ENCODE peak calls at places on chromosomes 6 and 20, in nine cellular contexts. T, G, W, V, F, E, X, R and I are unnamed samples.
A peak's percentile ranks its signal among the peaks of the same experiment; 100 is the strongest.

GRCh38 chr6:37171141-37171969 is 1.4 kb downstream of the PIM1 start:
- DNase-seq in G (no peak), W (no peak), F (peak; percentile 20), V (peak; percentile 64), X (peak; percentile 54), R (peak; percentile 51), T (peak; percentile 61), E (no peak), I (peak; percentile 52)

GRCh38 chr6:148169701-148170100 is 172.9 kb upstream of the SASH1 start:
- DNase-seq in V (no peak), R (no peak), G (no peak), W (no peak), F (no peak), E (no peak), X (no peak), T (no peak), I (no peak)

GRCh38 chr6:123117145-123117908 is 121.3 kb downstream of the CLVS2 start:
- DNase-seq in E (no peak), X (no peak), T (no peak), F (no peak), R (no peak), W (no peak), G (no peak), V (no peak), I (no peak)

GRCh38 chr20:61587910-61588309 is 335.8 kb downstream of the CDH4 start:
- DNase-seq in V (no peak), E (no peak), X (no peak), T (no peak), G (no peak), W (no peak), F (no peak), R (no peak), I (no peak)

GRCh38 chr20:64138276-64138815 is 25.9 kb upstream of the MYT1 start:
- DNase-seq in G (no peak), R (no peak), W (no peak), X (no peak), E (no peak), V (no peak), T (no peak), F (no peak), I (no peak)

GRCh38 chr6:143332153-143332845 is 118.2 kb downstream of the ADAT2 start:
- DNase-seq in V (no peak), T (no peak), E (peak; percentile 61), R (no peak), X (no peak), W (no peak), G (no peak), F (no peak), I (no peak)

GRCh38 chr20:35739294-35740163 is 2.5 kb downstream of the RBM39 start:
- DNase-seq in F (no peak), X (peak; percentile 66), E (no peak), R (no peak), V (peak; percentile 62), W (no peak), T (no peak), G (no peak), I (peak; percentile 41)

GRCh38 chr6:5569491-5569890 is 308.2 kb downstream of the FARS2 start:
- DNase-seq in W (no peak), E (no peak), V (peak; percentile 44), F (no peak), R (peak; percentile 7), X (no peak), T (no peak), G (no peak), I (peak; percentile 74)

GRCh38 chr6:20533746-20534294 is 437 bp upstream of the CDKAL1 start:
- DNase-seq in R (no peak), G (no peak), X (no peak), E (no peak), W (no peak), T (no peak), V (no peak), F (no peak), I (no peak)

GRCh38 chr6:19311786-19312185 is 525.4 kb upstream of the ID4 start:
- DNase-seq in E (peak; percentile 58), R (no peak), X (no peak), T (no peak), F (no peak), G (no peak), W (no peak), V (no peak), I (no peak)

GRCh38 chr6:23522751-23523527 is 603.1 kb upstream of the NRSN1 start:
- DNase-seq in R (no peak), V (no peak), X (no peak), W (no peak), F (no peak), G (no peak), E (peak; percentile 87), T (no peak), I (no peak)

GRCh38 chr20:60572991-60573390 is 614.8 kb downstream of the CDH26 start:
- DNase-seq in X (no peak), F (no peak), T (no peak), E (no peak), W (no peak), R (no peak), V (no peak), G (no peak), I (no peak)

GRCh38 chr6:3895303-3895635 is 46.1 kb downstream of the FAM50B start:
- DNase-seq in V (no peak), R (no peak), W (no peak), G (no peak), F (no peak), T (no peak), E (no peak), X (no peak), I (no peak)

GRCh38 chr6:27668442-27669275 is 195.8 kb upstream of the ZNF184 start:
- DNase-seq in G (no peak), T (peak; percentile 62), V (peak; percentile 59), F (no peak), E (peak; percentile 72), R (peak; percentile 92), X (peak; percentile 81), W (peak; percentile 82), I (peak; percentile 74)

GRCh38 chr6:120122401-120122800 is 772.8 kb upstream of the MAN1A1 start:
- DNase-seq in G (no peak), X (no peak), E (no peak), F (no peak), V (no peak), W (no peak), R (no peak), T (no peak), I (no peak)

GRCh38 chr20:1434571-1435336 is 31.9 kb downstream of the NSFL1C start:
- DNase-seq in X (peak; percentile 91), V (peak; percentile 89), F (peak; percentile 22), W (no peak), E (peak; percentile 83), G (peak; percentile 95), R (peak; percentile 82), T (peak; percentile 52), I (peak; percentile 96)

GRCh38 chr20:23869520-23869919 is 10.0 kb downstream of the CST5 start:
- DNase-seq in E (no peak), G (peak; percentile 70), R (no peak), T (no peak), V (no peak), F (no peak), X (no peak), W (no peak), I (no peak)

GRCh38 chr6:41452763-41453162 is 93.4 kb upstream of the FOXP4 start:
- DNase-seq in W (no peak), X (no peak), R (no peak), G (no peak), T (no peak), F (no peak), V (no peak), E (no peak), I (no peak)

GRCh38 chr6:166341915-166342292 is 441 bp downstream of the SFT2D1 start:
- DNase-seq in E (no peak), W (no peak), F (no peak), R (no peak), G (no peak), T (no peak), V (peak; percentile 24), X (no peak), I (no peak)